ENCODE peak calls at places on chromosomes 5 and 9, in six cellular contexts. One of them, this sample, is unnamed.
A peak's percentile ranks its signal among the peaks of the same experiment; 100 is the strongest.

GRCh38 chr9:126637002-126637849 is 23.5 kb downstream of the LMX1B start:
- DNase-seq in mesendoderm: no peak
- DNase-seq in NCI-H82: peak; percentile 59
- DNase-seq in left ventricle myocardium inferior: no peak
- DNase-seq in hypothalamus: no peak
- DNase-seq in left cardiac atrium: no peak
- DNase-seq in this sample: peak; percentile 44

GRCh38 chr9:88684046-88684445 is 149.1 kb downstream of the NXNL2 start:
- DNase-seq in hypothalamus: no peak
- DNase-seq in left ventricle myocardium inferior: no peak
- DNase-seq in NCI-H82: no peak
- DNase-seq in left cardiac atrium: no peak
- DNase-seq in mesendoderm: no peak
- DNase-seq in this sample: no peak

GRCh38 chr5:173829826-173830225 is 58.3 kb upstream of the CPEB4 start:
- DNase-seq in hypothalamus: no peak
- DNase-seq in left cardiac atrium: no peak
- DNase-seq in NCI-H82: no peak
- DNase-seq in left ventricle myocardium inferior: no peak
- DNase-seq in mesendoderm: no peak
- DNase-seq in this sample: peak; percentile 78

GRCh38 chr9:16090907-16091629 is 538.2 kb downstream of the CCDC171 start:
- DNase-seq in NCI-H82: no peak
- DNase-seq in left ventricle myocardium inferior: no peak
- DNase-seq in left cardiac atrium: no peak
- DNase-seq in hypothalamus: no peak
- DNase-seq in mesendoderm: peak; percentile 80
- DNase-seq in this sample: no peak

GRCh38 chr5:51033215-51033614 is 350.0 kb upstream of the ISL1 start:
- DNase-seq in NCI-H82: no peak
- DNase-seq in mesendoderm: no peak
- DNase-seq in hypothalamus: no peak
- DNase-seq in left cardiac atrium: no peak
- DNase-seq in left ventricle myocardium inferior: no peak
- DNase-seq in this sample: no peak

GRCh38 chr5:135553688-135554462 is 18.1 kb upstream of the NEUROG1 start:
- DNase-seq in left ventricle myocardium inferior: no peak
- DNase-seq in mesendoderm: peak; percentile 75
- DNase-seq in left cardiac atrium: no peak
- DNase-seq in hypothalamus: no peak
- DNase-seq in NCI-H82: peak; percentile 71
- DNase-seq in this sample: peak; percentile 51

GRCh38 chr5:168916266-168916665 is 337.1 kb upstream of the PANK3 start:
- DNase-seq in mesendoderm: peak; percentile 44
- DNase-seq in NCI-H82: peak; percentile 76
- DNase-seq in left ventricle myocardium inferior: no peak
- DNase-seq in hypothalamus: no peak
- DNase-seq in left cardiac atrium: peak; percentile 81
- DNase-seq in this sample: peak; percentile 91

GRCh38 chr5:74851684-74852353 is 14.4 kb downstream of the FAM169A start:
- DNase-seq in hypothalamus: no peak
- DNase-seq in NCI-H82: no peak
- DNase-seq in left cardiac atrium: no peak
- DNase-seq in left ventricle myocardium inferior: no peak
- DNase-seq in mesendoderm: no peak
- DNase-seq in this sample: no peak

GRCh38 chr5:112735702-112736101 is 2.0 kb upstream of the APC start:
- DNase-seq in hypothalamus: no peak
- DNase-seq in mesendoderm: no peak
- DNase-seq in NCI-H82: no peak
- DNase-seq in left cardiac atrium: no peak
- DNase-seq in left ventricle myocardium inferior: no peak
- DNase-seq in this sample: no peak

GRCh38 chr9:120876842-120877240 is at the start of gene PHF19:
- DNase-seq in left cardiac atrium: peak; percentile 51
- DNase-seq in hypothalamus: no peak
- DNase-seq in mesendoderm: no peak
- DNase-seq in NCI-H82: peak; percentile 76
- DNase-seq in left ventricle myocardium inferior: peak; percentile 36
- DNase-seq in this sample: peak; percentile 68

GRCh38 chr9:128152781-128153116 is 3.5 kb downstream of the LCN2 start:
- DNase-seq in mesendoderm: no peak
- DNase-seq in hypothalamus: no peak
- DNase-seq in left ventricle myocardium inferior: no peak
- DNase-seq in left cardiac atrium: peak; percentile 9
- DNase-seq in NCI-H82: no peak
- DNase-seq in this sample: peak; percentile 49

GRCh38 chr9:83501552-83501951 is 36.6 kb downstream of the FRMD3 start:
- DNase-seq in NCI-H82: no peak
- DNase-seq in mesendoderm: no peak
- DNase-seq in hypothalamus: no peak
- DNase-seq in left ventricle myocardium inferior: no peak
- DNase-seq in left cardiac atrium: no peak
- DNase-seq in this sample: no peak

GRCh38 chr9:686381-686813 is 155.1 kb upstream of the DMRT1 start:
- DNase-seq in mesendoderm: no peak
- DNase-seq in NCI-H82: no peak
- DNase-seq in hypothalamus: no peak
- DNase-seq in left cardiac atrium: peak; percentile 40
- DNase-seq in left ventricle myocardium inferior: no peak
- DNase-seq in this sample: no peak

GRCh38 chr9:16628421-16628820 is 242.0 kb downstream of the BNC2 start:
- DNase-seq in mesendoderm: no peak
- DNase-seq in left ventricle myocardium inferior: no peak
- DNase-seq in hypothalamus: no peak
- DNase-seq in NCI-H82: no peak
- DNase-seq in left cardiac atrium: no peak
- DNase-seq in this sample: no peak

GRCh38 chr5:173926359-173926758 is 38.2 kb downstream of the CPEB4 start:
- DNase-seq in mesendoderm: no peak
- DNase-seq in hypothalamus: no peak
- DNase-seq in left cardiac atrium: no peak
- DNase-seq in NCI-H82: no peak
- DNase-seq in left ventricle myocardium inferior: no peak
- DNase-seq in this sample: no peak

GRCh38 chr5:135211791-135212190 is 177.8 kb upstream of the PITX1 start:
- DNase-seq in left cardiac atrium: no peak
- DNase-seq in left ventricle myocardium inferior: no peak
- DNase-seq in mesendoderm: peak; percentile 29
- DNase-seq in hypothalamus: no peak
- DNase-seq in NCI-H82: peak; percentile 51
- DNase-seq in this sample: no peak

GRCh38 chr9:94912700-94913249 is 186.3 kb downstream of the AOPEP start:
- DNase-seq in NCI-H82: no peak
- DNase-seq in left ventricle myocardium inferior: no peak
- DNase-seq in mesendoderm: peak; percentile 82
- DNase-seq in hypothalamus: no peak
- DNase-seq in left cardiac atrium: no peak
- DNase-seq in this sample: no peak

GRCh38 chr5:10331341-10331796 is 22.1 kb upstream of the MARCHF6 start:
- DNase-seq in left ventricle myocardium inferior: peak; percentile 78
- DNase-seq in NCI-H82: no peak
- DNase-seq in left cardiac atrium: peak; percentile 74
- DNase-seq in hypothalamus: no peak
- DNase-seq in mesendoderm: no peak
- DNase-seq in this sample: peak; percentile 86

GRCh38 chr9:136900988-136901515 is 14.7 kb downstream of the TRAF2 start:
- DNase-seq in hypothalamus: no peak
- DNase-seq in left ventricle myocardium inferior: no peak
- DNase-seq in mesendoderm: no peak
- DNase-seq in NCI-H82: no peak
- DNase-seq in left cardiac atrium: no peak
- DNase-seq in this sample: no peak

GRCh38 chr9:127155314-127155713 is 32.9 kb upstream of the ANGPTL2 start:
- DNase-seq in left cardiac atrium: no peak
- DNase-seq in mesendoderm: no peak
- DNase-seq in left ventricle myocardium inferior: no peak
- DNase-seq in NCI-H82: no peak
- DNase-seq in hypothalamus: no peak
- DNase-seq in this sample: no peak

GRCh38 chr5:138720840-138721239 is 32.4 kb upstream of the CTNNA1 start:
- DNase-seq in mesendoderm: no peak
- DNase-seq in hypothalamus: no peak
- DNase-seq in NCI-H82: no peak
- DNase-seq in left ventricle myocardium inferior: no peak
- DNase-seq in left cardiac atrium: no peak
- DNase-seq in this sample: no peak

This sample was measured in left kidney.